ENCODE peak calls at places on chromosomes 13 and 19, in four cellular contexts. Y is left lobe of liver; R is activated CD4-positive, alpha-beta T cell treated with anti-CD3 and anti-CD28 coated beads for 1 hour; B is LHCN-M2. K is an unnamed sample.

GRCh38 chr19:10450853-10451609 is 30.7 kb downstream of the PDE4A start:
- DNase-seq in Y (no peak), R (no peak), B (no peak), K (peak)

GRCh38 chr19:50531171-50531612 is 17.5 kb upstream of the ASPDH start:
- DNase-seq in Y (no peak), R (no peak), B (no peak), K (no peak)

GRCh38 chr19:35513231-35513974 is at the start of gene DMKN:
- DNase-seq in Y (no peak), R (no peak), B (peak), K (peak)

GRCh38 chr13:100818706-100819105 is 144.1 kb upstream of the TMTC4 start:
- DNase-seq in Y (no peak), R (no peak), B (no peak), K (no peak)

GRCh38 chr13:87810391-87810801 is 139.2 kb downstream of the SLITRK5 start:
- DNase-seq in Y (no peak), R (no peak), B (peak), K (no peak)

GRCh38 chr19:53877361-53877766 is 4.6 kb upstream of the PRKCG start:
- DNase-seq in Y (no peak), R (no peak), B (no peak), K (no peak)

GRCh38 chr13:32905063-32905863 is 111.0 kb upstream of the KL start:
- DNase-seq in Y (no peak), R (no peak), B (peak), K (peak)

GRCh38 chr13:27915301-27916207 is 4.2 kb upstream of the PDX1 start:
- DNase-seq in Y (no peak), R (no peak), B (no peak), K (no peak)

GRCh38 chr13:94613051-94613450 is 11.4 kb downstream of the GPR180 start:
- DNase-seq in Y (no peak), R (no peak), B (no peak), K (no peak)

GRCh38 chr19:46713781-46714522 is 3.0 kb downstream of the PRKD2 start:
- DNase-seq in Y (peak), R (peak), B (peak), K (no peak)

GRCh38 chr19:28686741-28687140 is 526.2 kb downstream of the UQCRFS1 start:
- DNase-seq in Y (no peak), R (no peak), B (no peak), K (peak)

GRCh38 chr19:12996542-12997094 is 1.3 kb downstream of the NFIX start:
- DNase-seq in Y (peak), R (no peak), B (peak), K (no peak)

GRCh38 chr19:35027851-35028599 is 2.2 kb upstream of the SCN1B start:
- DNase-seq in Y (no peak), R (no peak), B (peak), K (no peak)

GRCh38 chr13:50016421-50016820 is 1.2 kb downstream of the KCNRG start:
- DNase-seq in Y (no peak), R (no peak), B (peak), K (no peak)

K was measured in NB4.